ENCODE peak calls at places on chromosomes 5 and 9, in eight cellular contexts. H is fibroblast of mammary gland, V is DND-41, N is astrocyte, F is IMR-90, J is AG04450, Y is HCT116, C is HFFc6. G is an unnamed sample.

GRCh38 chr5:105042623-105043022 is 1480.0 kb upstream of the NUDT12 start:
- DNase-seq in V (no peak), H (no peak), F (no peak), C (no peak), J (no peak), Y (no peak), N (no peak), G (no peak)

GRCh38 chr5:179160584-179160983 is 100.4 kb downstream of the ZNF354C start:
- DNase-seq in Y (no peak), J (no peak), N (no peak), C (peak), F (peak), H (peak), V (no peak), G (no peak)

GRCh38 chr5:177363565-177363964 is 5.8 kb downstream of the RGS14 start:
- DNase-seq in V (no peak), Y (no peak), N (no peak), J (no peak), C (no peak), F (no peak), H (no peak), G (no peak)

GRCh38 chr5:69209607-69210006 is 20.2 kb downstream of the CENPH start:
- DNase-seq in H (no peak), V (no peak), J (no peak), F (peak), Y (no peak), N (no peak), C (no peak), G (no peak)

GRCh38 chr5:107806705-107807104 is 136.0 kb upstream of the EFNA5 start:
- DNase-seq in Y (peak), F (peak), V (no peak), J (no peak), H (no peak), C (no peak), N (peak), G (no peak)

GRCh38 chr5:172753101-172753500 is 17.9 kb downstream of the DUSP1 start:
- DNase-seq in C (no peak), Y (no peak), H (no peak), V (no peak), F (no peak), N (no peak), J (no peak), G (no peak)

GRCh38 chr9:114387678-114388431 is at the start of gene AKNA:
- DNase-seq in H (peak), V (peak), Y (no peak), C (peak), N (peak), F (peak), J (peak), G (peak)

GRCh38 chr9:2469681-2470141 is 151.9 kb upstream of the VLDLR start:
- DNase-seq in F (peak), N (no peak), C (no peak), Y (no peak), J (no peak), H (peak), V (peak), G (peak)

GRCh38 chr9:581673-582497 is 259.6 kb upstream of the DMRT1 start:
- DNase-seq in N (no peak), F (no peak), Y (peak), V (no peak), C (no peak), J (no peak), H (no peak), G (peak)

GRCh38 chr5:6424700-6425099 is 24.0 kb upstream of the UBE2QL1 start:
- DNase-seq in H (no peak), N (no peak), V (no peak), C (no peak), Y (no peak), F (no peak), J (no peak), G (no peak)

GRCh38 chr9:82466616-82467251 is 478.2 kb downstream of the SPATA31D1 start:
- DNase-seq in F (peak), J (no peak), Y (no peak), V (no peak), N (no peak), C (no peak), H (peak), G (peak)

GRCh38 chr5:163408311-163408923 is 29.0 kb upstream of the CCNG1 start:
- DNase-seq in H (peak), N (peak), J (peak), Y (peak), V (peak), F (peak), C (peak), G (peak)

GRCh38 chr9:86557063-86557766 is 203.0 kb upstream of the TUT7 start:
- DNase-seq in C (peak), Y (no peak), H (peak), V (no peak), J (peak), N (peak), F (peak), G (no peak)

GRCh38 chr9:91419222-91420191 is 4.1 kb downstream of the NFIL3 start:
- DNase-seq in C (peak), J (peak), H (peak), Y (peak), F (peak), V (no peak), N (peak), G (no peak)

GRCh38 chr5:82794876-82795275 is 282.3 kb downstream of the TMEM167A start:
- DNase-seq in J (no peak), F (no peak), C (no peak), N (no peak), V (no peak), H (peak), Y (no peak), G (no peak)

GRCh38 chr5:80866372-80866771 is 93.8 kb upstream of the RASGRF2 start:
- DNase-seq in V (no peak), H (no peak), F (no peak), Y (no peak), N (no peak), C (no peak), J (no peak), G (no peak)

GRCh38 chr5:152622628-152623027 is 217.5 kb upstream of the NMUR2 start:
- DNase-seq in C (no peak), Y (no peak), N (no peak), V (no peak), J (no peak), H (no peak), F (no peak), G (no peak)

GRCh38 chr5:126234563-126235195 is 188.5 kb upstream of the GRAMD2B start:
- DNase-seq in F (peak), V (no peak), N (peak), Y (peak), H (peak), J (no peak), C (no peak), G (peak)

GRCh38 chr9:7979591-7979990 is 180.0 kb upstream of the DMAC1 start:
- DNase-seq in F (no peak), J (no peak), H (no peak), V (no peak), N (no peak), Y (no peak), C (no peak), G (no peak)

DNA sequence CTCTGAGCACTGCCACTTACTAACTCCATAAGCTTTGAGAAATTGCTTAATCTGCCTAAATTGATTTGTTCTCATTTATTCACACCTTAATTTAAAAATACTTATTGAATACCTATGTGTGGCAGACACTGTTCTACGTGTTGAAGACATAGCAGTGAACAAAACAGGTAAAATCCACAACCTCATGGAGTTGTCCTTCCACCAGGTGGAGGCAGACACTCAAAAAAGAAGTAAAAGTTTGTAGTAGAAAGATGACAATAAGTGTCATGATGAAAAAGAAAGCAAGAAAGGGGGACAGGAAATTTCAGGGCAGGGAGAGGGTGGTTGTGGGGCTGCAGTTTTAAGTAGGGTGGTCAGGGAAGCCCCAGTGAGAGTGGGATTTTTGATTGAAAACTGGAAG is 94.9 kb downstream of the SREK1 start:
- DNase-seq in J (no peak), N (no peak), Y (peak), F (no peak), V (peak), H (no peak), C (no peak), G (no peak)
- TF ChIP-seq CTCF in J (peak), N (peak), Y (peak), F (peak), V (peak), H (peak), C (peak), G (no peak)

DNA sequence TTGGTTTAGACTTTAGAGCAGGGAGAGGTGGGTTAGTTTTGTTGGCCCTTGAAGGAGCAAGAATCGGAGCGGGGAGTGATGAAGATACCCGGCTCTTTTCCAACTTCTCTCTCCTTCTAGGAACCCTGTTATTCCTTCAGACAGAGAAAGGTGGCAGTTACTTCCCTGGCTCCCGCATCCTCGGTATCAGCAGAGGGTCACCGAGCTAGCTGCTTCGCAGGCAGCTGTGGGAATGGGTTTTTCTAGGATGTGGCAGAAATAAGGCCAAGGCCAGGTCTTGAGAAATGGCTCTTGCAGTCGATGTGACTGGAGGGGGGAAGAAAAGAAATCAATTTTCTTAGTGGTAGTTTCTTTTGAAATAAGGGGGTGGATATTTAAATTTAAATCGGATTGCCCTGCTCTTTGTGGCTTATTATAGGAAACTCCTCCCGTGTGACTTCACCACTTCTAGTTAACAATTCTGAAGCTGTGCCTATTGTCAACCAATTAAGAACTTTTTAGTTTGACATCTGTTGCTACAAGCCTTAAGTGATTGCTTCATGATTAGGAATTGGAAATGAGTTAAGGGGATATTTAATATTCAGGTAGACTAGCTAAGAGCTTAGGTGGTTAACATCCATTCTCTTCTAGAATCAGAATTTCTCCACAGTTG is 1.4 kb downstream of the SAP30L start:
- DNase-seq in N (no peak), F (no peak), C (no peak), V (no peak), Y (no peak), H (no peak), J (no peak), G (no peak)
- TF ChIP-seq CTCF in N (no peak), F (no peak), C (no peak), V (no peak), Y (no peak), H (no peak), J (no peak), G (no peak)

DNA sequence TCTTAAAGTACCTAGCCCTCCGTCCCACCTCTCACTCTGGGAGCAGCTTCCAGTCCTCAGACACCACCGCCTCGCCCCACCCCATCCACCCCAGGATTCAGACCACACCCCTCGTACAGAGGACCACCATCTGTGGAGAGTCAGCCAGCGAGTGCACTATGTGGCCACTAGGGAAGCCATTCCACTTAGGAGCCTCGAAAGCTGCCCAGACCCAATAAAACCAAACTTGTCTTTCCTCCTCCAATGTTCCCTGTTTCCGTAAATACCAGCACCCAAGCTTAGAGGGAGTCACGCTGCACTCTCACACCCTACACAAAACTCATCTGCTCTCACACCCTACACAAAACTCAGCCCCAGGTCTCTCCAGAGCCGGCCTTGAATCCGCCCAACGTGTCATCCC is 1.9 kb downstream of the GCNT4 start:
- DNase-seq in C (no peak), J (no peak), F (no peak), N (no peak), Y (no peak), V (peak), H (peak), G (peak)
- TF ChIP-seq CTCF in C (no peak), J (peak), F (peak), N (peak), Y (no peak), V (peak), H (peak), G (no peak)

GRCh38 chr9:127920794-127921193 is 4.0 kb upstream of the ST6GALNAC4 start:
- DNase-seq in F (no peak), H (no peak), J (no peak), Y (no peak), C (no peak), V (no peak), N (no peak), G (no peak)

GRCh38 chr9:127919253-127919815 is 2.5 kb upstream of the ST6GALNAC4 start:
- DNase-seq in C (peak), H (peak), Y (peak), F (peak), N (peak), J (peak), V (no peak), G (no peak)

GRCh38 chr9:127916665-127917581 is at the start of gene ST6GALNAC4:
- DNase-seq in V (peak), Y (no peak), J (peak), N (peak), F (peak), C (peak), H (peak), G (peak)

GRCh38 chr9:127917603-127918002 is 762 bp upstream of the ST6GALNAC4 start:
- DNase-seq in N (no peak), Y (no peak), H (no peak), J (no peak), F (no peak), C (no peak), V (peak), G (no peak)

GRCh38 chr9:127918201-127919107 is 1.6 kb upstream of the ST6GALNAC4 start:
- DNase-seq in V (no peak), C (no peak), H (peak), N (no peak), Y (no peak), F (no peak), J (no peak), G (no peak)
- TF ChIP-seq CTCF in V (peak), C (peak), H (peak), N (no peak), Y (no peak), F (peak), J (no peak), G (no peak)

GRCh38 chr9:133333566-133333965 is 2.4 kb downstream of the SURF6 start:
- DNase-seq in N (no peak), J (no peak), V (no peak), H (no peak), Y (no peak), F (no peak), C (no peak), G (no peak)
- TF ChIP-seq CTCF in N (no peak), J (no peak), V (no peak), H (no peak), Y (no peak), F (no peak), C (peak), G (no peak)

GRCh38 chr5:151465476-151465875 is 18.1 kb downstream of the SLC36A1 start:
- DNase-seq in J (no peak), V (no peak), H (no peak), F (no peak), N (no peak), Y (no peak), C (no peak), G (no peak)
- TF ChIP-seq CTCF in J (no peak), V (no peak), H (no peak), F (no peak), N (no peak), Y (no peak), C (no peak), G (no peak)

GRCh38 chr5:140671472-140672210 is 1.7 kb downstream of the DND1 start:
- DNase-seq in C (no peak), J (no peak), V (no peak), Y (no peak), H (no peak), F (no peak), N (no peak), G (no peak)

GRCh38 chr5:140674211-140674610 is 835 bp upstream of the DND1 start:
- DNase-seq in J (no peak), F (no peak), V (no peak), H (no peak), C (no peak), N (no peak), Y (no peak), G (no peak)

GRCh38 chr5:140674629-140675028 is 1.3 kb upstream of the DND1 start:
- DNase-seq in V (no peak), Y (no peak), C (no peak), F (no peak), N (no peak), H (no peak), J (no peak), G (no peak)

GRCh38 chr5:140673187-140673976 is at the start of gene DND1:
- DNase-seq in Y (no peak), N (no peak), F (no peak), V (no peak), C (no peak), J (no peak), H (no peak), G (no peak)

GRCh38 chr5:140672455-140673186 is 755 bp downstream of the DND1 start:
- DNase-seq in Y (no peak), C (no peak), N (no peak), F (no peak), J (no peak), H (peak), V (no peak), G (peak)
- TF ChIP-seq CTCF in Y (no peak), C (no peak), N (no peak), F (no peak), J (no peak), H (no peak), V (no peak), G (no peak)

GRCh38 chr5:23977365-23977764 is 470.0 kb downstream of the PRDM9 start:
- DNase-seq in F (no peak), C (no peak), V (no peak), Y (no peak), H (no peak), N (no peak), J (no peak), G (no peak)

GRCh38 chr5:23977996-23978395 is 470.6 kb downstream of the PRDM9 start:
- DNase-seq in F (no peak), J (no peak), C (no peak), V (peak), Y (no peak), N (no peak), H (no peak), G (no peak)
- TF ChIP-seq CTCF in F (no peak), J (no peak), C (peak), V (peak), Y (no peak), N (peak), H (peak), G (peak)